ENCODE peak calls at places on chromosomes 1 and 21, in seven cellular contexts. N, Q, I, V, M, S and E are unnamed samples.

GRCh38 chr1:218344814-218345672 is at the start of gene TGFB2:
- DNase-seq in N (peak), Q (peak), I (no peak), V (no peak), M (peak), S (peak), E (peak)

GRCh38 chr1:29969576-29969975 is 733.3 kb downstream of the PTPRU start:
- DNase-seq in N (no peak), Q (no peak), I (peak), V (no peak), M (no peak), S (no peak), E (no peak)

GRCh38 chr1:224684920-224685547 is 68.9 kb downstream of the CNIH3 start:
- DNase-seq in N (no peak), Q (no peak), I (no peak), V (no peak), M (no peak), S (no peak), E (no peak)

GRCh38 chr1:30249446-30250337 is 473.7 kb downstream of the MATN1 start:
- DNase-seq in N (no peak), Q (no peak), I (no peak), V (no peak), M (no peak), S (no peak), E (no peak)

GRCh38 chr1:103109291-103109920 is 1.1 kb upstream of the COL11A1 start:
- DNase-seq in N (no peak), Q (peak), I (no peak), V (peak), M (peak), S (peak), E (no peak)

GRCh38 chr1:51709951-51710350 is 93.1 kb downstream of the OSBPL9 start:
- DNase-seq in N (no peak), Q (no peak), I (no peak), V (no peak), M (no peak), S (no peak), E (no peak)

GRCh38 chr1:85361106-85361505 is 84.7 kb upstream of the BCL10 start:
- DNase-seq in N (peak), Q (no peak), I (no peak), V (no peak), M (no peak), S (no peak), E (peak)

GRCh38 chr1:229378586-229379442 is 36.0 kb upstream of the CCSAP start:
- DNase-seq in N (no peak), Q (no peak), I (no peak), V (no peak), M (peak), S (no peak), E (no peak)

GRCh38 chr1:27940297-27940696 is 5.5 kb downstream of the SMPDL3B start:
- DNase-seq in N (no peak), Q (no peak), I (peak), V (no peak), M (peak), S (no peak), E (peak)

GRCh38 chr1:206949208-206949607 is 2.9 kb upstream of the PIGR start:
- DNase-seq in N (no peak), Q (no peak), I (no peak), V (no peak), M (no peak), S (no peak), E (no peak)

GRCh38 chr1:8607906-8608305 is 209.5 kb downstream of the RERE start:
- DNase-seq in N (no peak), Q (peak), I (no peak), V (no peak), M (no peak), S (no peak), E (no peak)

GRCh38 chr1:102572637-102573036 is 535.7 kb downstream of the COL11A1 start:
- DNase-seq in N (no peak), Q (no peak), I (no peak), V (no peak), M (peak), S (no peak), E (no peak)

GRCh38 chr1:224641030-224641429 is 24.9 kb downstream of the CNIH3 start:
- DNase-seq in N (no peak), Q (peak), I (peak), V (no peak), M (peak), S (peak), E (no peak)

GRCh38 chr1:247942624-247943023 is 6.0 kb upstream of the OR2L8 start:
- DNase-seq in N (no peak), Q (no peak), I (no peak), V (no peak), M (no peak), S (no peak), E (no peak)

GRCh38 chr1:118862755-118863154 is 125.4 kb downstream of the TBX15 start:
- DNase-seq in N (no peak), Q (no peak), I (no peak), V (no peak), M (no peak), S (no peak), E (no peak)

GRCh38 chr1:29828526-29829447 is 592.5 kb downstream of the PTPRU start:
- DNase-seq in N (no peak), Q (no peak), I (peak), V (no peak), M (no peak), S (no peak), E (no peak)

GRCh38 chr1:184462170-184462569 is 75.3 kb downstream of the C1orf21 start:
- DNase-seq in N (no peak), Q (no peak), I (no peak), V (no peak), M (no peak), S (no peak), E (no peak)

GRCh38 chr21:17139696-17140095 is 373.1 kb upstream of the CXADR start:
- DNase-seq in N (no peak), Q (no peak), I (no peak), V (no peak), M (no peak), S (no peak), E (no peak)

GRCh38 chr1:195580988-195581387 is 1027.3 kb downstream of the KCNT2 start:
- DNase-seq in N (peak), Q (no peak), I (no peak), V (no peak), M (peak), S (no peak), E (no peak)

GRCh38 chr1:21337459-21337930 is 47.2 kb upstream of the ECE1 start:
- DNase-seq in N (no peak), Q (no peak), I (no peak), V (no peak), M (no peak), S (no peak), E (no peak)

GRCh38 chr21:39630827-39631226 is 18.1 kb downstream of the B3GALT5 start:
- DNase-seq in N (peak), Q (no peak), I (no peak), V (no peak), M (no peak), S (no peak), E (no peak)

GRCh38 chr1:39646232-39647081 is 7.0 kb upstream of the HEYL start:
- DNase-seq in N (peak), Q (peak), I (peak), V (peak), M (peak), S (peak), E (peak)

GRCh38 chr1:172999349-172999748 is 51.4 kb downstream of the TNFSF18 start:
- DNase-seq in N (no peak), Q (no peak), I (no peak), V (no peak), M (no peak), S (no peak), E (no peak)

GRCh38 chr1:16017076-16017460 is 775 bp downstream of the HSPB7 start:
- DNase-seq in N (no peak), Q (no peak), I (no peak), V (no peak), M (no peak), S (no peak), E (no peak)

GRCh38 chr1:179911812-179912211 is 29.7 kb downstream of the TOR1AIP1 start:
- DNase-seq in N (no peak), Q (no peak), I (no peak), V (no peak), M (no peak), S (no peak), E (no peak)

GRCh38 chr1:179910934-179911333 is 28.8 kb downstream of the TOR1AIP1 start:
- DNase-seq in N (peak), Q (no peak), I (no peak), V (no peak), M (no peak), S (no peak), E (no peak)
- H2BK120ac ChIP-seq in N (no peak), Q (no peak), I (no peak), V (no peak), M (no peak), S (no peak), E (no peak)

DNA sequence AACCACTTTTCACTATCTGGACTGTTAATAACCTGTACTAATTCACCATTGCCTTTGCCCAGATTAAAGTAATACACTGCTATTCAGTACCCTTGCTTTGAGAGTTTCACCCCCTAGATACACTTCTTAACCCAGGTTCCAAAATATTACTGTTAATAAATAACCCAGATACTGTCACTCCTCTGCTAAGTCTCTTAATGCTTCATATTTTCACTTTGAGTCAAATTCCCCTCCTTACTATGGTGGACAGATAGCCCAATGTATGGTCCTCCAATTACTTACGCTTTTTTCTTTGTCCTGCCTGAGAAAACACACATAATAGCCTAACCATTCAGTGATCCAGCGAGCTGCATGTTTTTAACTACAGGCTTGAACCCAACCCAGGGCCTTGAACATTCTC is 152.5 kb downstream of the NEGR1 start:
- DNase-seq in N (no peak), Q (no peak), I (no peak), V (no peak), M (no peak), S (no peak), E (no peak)
- H2AK5ac ChIP-seq in N (no peak), Q (no peak), I (no peak), V (no peak), M (no peak), S (no peak), E (no peak)

DNA sequence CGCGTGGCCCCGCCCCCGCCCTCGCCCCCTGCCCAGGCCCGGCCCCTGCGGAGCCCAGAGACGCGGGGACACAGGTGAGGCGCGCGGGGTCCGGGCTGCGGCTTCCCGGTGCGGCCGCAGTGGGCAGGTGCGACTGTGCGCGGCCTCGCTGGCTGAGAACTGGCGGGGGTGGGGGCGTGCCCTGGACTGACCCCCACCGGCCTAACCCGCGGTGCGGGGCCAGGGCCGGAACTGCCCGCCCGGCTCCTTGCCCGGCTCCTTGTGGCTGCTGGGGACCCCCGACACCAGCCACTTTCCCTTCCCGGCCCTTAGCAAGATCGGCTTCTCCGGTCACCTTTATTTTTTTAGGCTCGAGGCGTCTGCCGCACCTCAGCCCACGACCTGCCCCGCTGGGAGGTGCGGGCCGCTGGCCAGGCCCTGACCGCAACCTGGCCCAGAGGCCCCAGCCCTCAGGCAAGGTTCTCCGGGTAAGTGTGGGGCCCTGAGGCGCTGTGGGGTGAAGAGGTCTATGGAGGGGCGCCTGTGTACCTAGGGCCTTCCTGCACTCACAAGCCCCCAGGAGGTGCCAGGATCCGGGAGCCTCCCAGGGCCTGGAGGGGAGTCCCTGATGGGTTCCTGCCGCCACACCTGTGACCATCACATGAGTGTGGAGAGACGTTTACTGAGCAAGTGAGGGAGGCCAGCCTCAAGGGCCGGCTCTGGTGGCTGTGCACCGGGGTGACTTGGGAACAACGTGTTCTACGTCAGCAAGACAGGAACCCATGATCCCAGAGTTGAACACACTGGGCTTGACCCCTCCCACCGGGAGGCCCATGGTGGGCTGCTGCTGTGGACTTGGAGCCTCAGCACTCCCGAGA is at the start of gene SMIM1:
- DNase-seq in N (no peak), Q (peak), I (no peak), V (no peak), M (no peak), S (no peak), E (peak)
- H2BK120ac ChIP-seq in N (peak), Q (peak), I (no peak), V (no peak), M (no peak), S (no peak), E (peak)

GRCh38 chr1:215132156-215132555 is 49.6 kb downstream of the KCNK2 start:
- DNase-seq in N (peak), Q (no peak), I (no peak), V (no peak), M (no peak), S (no peak), E (no peak)
- H2AK5ac ChIP-seq in N (no peak), Q (no peak), I (no peak), V (no peak), M (no peak), S (no peak), E (no peak)

DNA sequence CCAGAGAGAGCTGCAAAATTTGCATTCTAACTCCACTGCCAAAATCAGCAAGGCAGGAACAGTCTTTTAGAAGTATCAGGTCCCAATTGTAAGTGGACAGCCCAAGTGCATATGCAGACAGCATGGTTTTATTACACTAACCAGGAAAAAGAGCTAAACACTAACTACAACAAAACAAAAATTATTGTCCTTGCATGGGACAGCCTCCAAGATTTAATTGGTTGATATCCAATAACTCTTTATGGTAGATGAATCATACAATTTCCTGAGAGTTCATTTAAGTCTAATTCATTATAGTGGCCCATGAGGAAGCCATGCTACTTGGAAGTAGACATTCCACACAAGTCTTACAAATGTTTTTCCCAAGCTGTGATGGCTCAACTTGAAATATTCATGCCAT is 154.3 kb upstream of the ZNF648 start:
- DNase-seq in N (no peak), Q (no peak), I (no peak), V (no peak), M (no peak), S (no peak), E (no peak)
- H2BK120ac ChIP-seq in N (no peak), Q (no peak), I (no peak), V (no peak), M (no peak), S (no peak), E (no peak)

GRCh38 chr1:80579055-80579454 is 1221.7 kb upstream of the ADGRL2 start:
- DNase-seq in N (no peak), Q (no peak), I (no peak), V (no peak), M (no peak), S (no peak), E (no peak)

GRCh38 chr1:80582980-80583379 is 1217.8 kb upstream of the ADGRL2 start:
- DNase-seq in N (no peak), Q (no peak), I (no peak), V (no peak), M (no peak), S (no peak), E (no peak)
- H2AK5ac ChIP-seq in N (no peak), Q (no peak), I (no peak), V (no peak), M (no peak), S (no peak), E (no peak)

GRCh38 chr1:150259758-150260669 is 2.4 kb downstream of the CA14 start:
- DNase-seq in N (no peak), Q (peak), I (peak), V (peak), M (peak), S (peak), E (peak)

GRCh38 chr1:150259217-150259616 is 1.6 kb downstream of the CA14 start:
- DNase-seq in N (no peak), Q (no peak), I (no peak), V (no peak), M (no peak), S (no peak), E (no peak)

GRCh38 chr1:150263549-150263948 is 5.3 kb downstream of the APH1A start:
- DNase-seq in N (no peak), Q (no peak), I (no peak), V (no peak), M (no peak), S (no peak), E (no peak)

GRCh38 chr1:150261367-150261766 is 3.8 kb downstream of the CA14 start:
- DNase-seq in N (no peak), Q (no peak), I (no peak), V (no peak), M (no peak), S (no peak), E (no peak)

GRCh38 chr1:150262388-150263320 is 5.1 kb downstream of the CA14 start:
- DNase-seq in N (no peak), Q (no peak), I (no peak), V (no peak), M (no peak), S (no peak), E (no peak)
- H2BK120ac ChIP-seq in N (no peak), Q (no peak), I (no peak), V (no peak), M (no peak), S (no peak), E (no peak)

GRCh38 chr1:41272601-41273000 is 30.5 kb upstream of the SCMH1 start:
- DNase-seq in N (no peak), Q (no peak), I (no peak), V (no peak), M (no peak), S (no peak), E (no peak)
- H2AK5ac ChIP-seq in N (no peak), Q (no peak), I (no peak), V (no peak), M (no peak), S (no peak), E (no peak)

DNA sequence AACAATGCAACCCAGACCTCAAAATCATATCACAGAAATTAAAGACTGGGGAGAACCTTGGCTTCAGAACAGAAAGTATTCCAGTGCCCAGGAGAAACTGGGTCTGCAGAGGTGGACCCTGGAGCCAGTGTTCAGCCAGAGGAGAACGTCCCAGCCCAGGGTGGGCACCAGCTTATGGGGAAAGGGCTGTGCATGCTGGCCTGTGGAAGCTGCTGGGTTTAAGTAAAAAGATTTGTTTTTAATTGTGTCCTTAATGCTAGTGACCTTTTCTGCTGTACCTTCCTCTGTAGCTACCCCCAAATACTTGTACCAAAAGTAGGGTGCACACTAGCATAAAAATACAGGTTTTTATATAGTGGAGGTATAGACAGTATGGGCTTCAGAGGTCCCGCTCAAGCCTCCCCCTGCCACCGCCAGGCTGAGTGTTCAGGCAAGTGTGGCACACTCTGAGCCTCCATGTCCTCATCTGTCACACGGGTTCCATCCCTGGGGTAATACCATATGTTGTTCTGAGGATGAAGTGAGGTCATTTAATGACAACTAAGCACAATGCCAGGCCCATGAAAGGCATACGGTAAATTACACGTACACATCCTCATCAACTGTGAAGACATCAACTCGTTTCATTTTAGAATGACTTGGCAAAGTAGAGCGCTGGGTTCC is 47.0 kb downstream of the SLC37A1 start:
- DNase-seq in N (no peak), Q (no peak), I (no peak), V (no peak), M (no peak), S (no peak), E (no peak)
- H2BK120ac ChIP-seq in N (no peak), Q (no peak), I (no peak), V (no peak), M (no peak), S (no peak), E (no peak)